ENCODE peak calls at places on chromosomes 4 and X, in five cellular contexts. X is BJ, Q is breast epithelium, D is WERI-Rb-1, L is tibial artery. N is an unnamed sample. For H3K36me3, the result is how much of the 10 kb centered on the place peaks cover.

GRCh38 chr4:8292388-8293107 is 23.0 kb downstream of the HTRA3 start:
- DNase-seq in L (peak), X (no peak), D (no peak), Q (no peak), N (no peak)

GRCh38 chr4:2929469-2929868 is 33.7 kb downstream of the NOP14 start:
- DNase-seq in Q (no peak), L (peak), X (no peak), D (no peak), N (no peak)

GRCh38 chr4:168153596-168154440 is 61.5 kb downstream of the ANXA10 start:
- DNase-seq in D (peak), Q (peak), X (no peak), L (peak), N (peak)

GRCh38 chrX:106932492-106932923 is 12.3 kb downstream of the CLDN2 start:
- DNase-seq in Q (no peak), X (no peak), L (no peak), D (no peak), N (no peak)

GRCh38 chr4:83252782-83253405 is 31.7 kb downstream of the COQ2 start:
- DNase-seq in L (peak), X (no peak), D (peak), Q (peak), N (peak)

GRCh38 chrX:45850197-45850774 is 649.6 kb upstream of the DIPK2B start:
- DNase-seq in D (no peak), Q (no peak), L (no peak), X (no peak), N (no peak)

GRCh38 chrX:65894138-65894537 is 145.7 kb downstream of the VSIG4 start:
- DNase-seq in L (no peak), D (no peak), X (no peak), Q (no peak), N (no peak)

GRCh38 chr4:148376151-148376550 is 66.1 kb downstream of the NR3C2 start:
- DNase-seq in D (no peak), L (peak), Q (peak), X (no peak), N (peak)

GRCh38 chr4:64774626-64775025 is 365.4 kb upstream of the TECRL start:
- DNase-seq in D (no peak), L (no peak), Q (no peak), X (no peak), N (no peak)

GRCh38 chr4:62928483-62928882 is 1480.8 kb downstream of the TECRL start:
- DNase-seq in X (no peak), Q (no peak), L (no peak), D (no peak), N (no peak)

GRCh38 chr4:148425327-148426110 is 16.7 kb downstream of the NR3C2 start:
- DNase-seq in Q (no peak), D (no peak), X (no peak), L (no peak), N (no peak)

GRCh38 chrX:74500067-74500466 is 78.8 kb downstream of the SLC16A2 start:
- DNase-seq in Q (no peak), X (no peak), L (no peak), D (no peak), N (no peak)

GRCh38 chr4:40511017-40511614 is 118.5 kb downstream of the RBM47 start:
- DNase-seq in L (no peak), D (no peak), X (no peak), Q (no peak), N (no peak)

GRCh38 chr4:120443111-120443510 is 376.5 kb upstream of the MAD2L1 start:
- DNase-seq in D (no peak), Q (no peak), X (no peak), L (no peak), N (peak)

GRCh38 chr4:44157611-44158277 is 290.9 kb downstream of the KCTD8 start:
- DNase-seq in D (no peak), X (no peak), Q (no peak), L (no peak), N (no peak)

GRCh38 chr4:2746891-2747695 is 9.0 kb downstream of the TNIP2 start:
- DNase-seq in Q (no peak), X (no peak), L (no peak), D (no peak), N (no peak)

GRCh38 chrX:78139160-78140123 is at the start of gene TAF9B:
- DNase-seq in L (peak), Q (peak), D (peak), X (peak), N (peak)
- TF ChIP-seq CTCF in L (no peak), Q (no peak), D (no peak), X (no peak), N (no peak)

GRCh38 chr4:184424993-184425758 is 49.2 kb downstream of the IRF2 start:
- DNase-seq in D (no peak), X (no peak), Q (peak), L (no peak), N (no peak)
- H3K36me3 ChIP-seq in D (under half), X (under half), Q (under half), L (half or more), N (under half)

GRCh38 chr4:108120789-108121188 is 47.9 kb downstream of the LEF1 start:
- DNase-seq in X (no peak), L (no peak), Q (no peak), D (no peak), N (no peak)

GRCh38 chr4:108119199-108119800 is 49.4 kb downstream of the LEF1 start:
- DNase-seq in X (no peak), Q (no peak), L (no peak), D (no peak), N (no peak)

GRCh38 chr4:108116423-108117168 is 52.1 kb downstream of the LEF1 start:
- DNase-seq in D (no peak), X (no peak), Q (no peak), L (no peak), N (no peak)

GRCh38 chr4:108117473-108118182 is 51.1 kb downstream of the LEF1 start:
- DNase-seq in L (no peak), D (no peak), Q (no peak), X (no peak), N (peak)

DNA sequence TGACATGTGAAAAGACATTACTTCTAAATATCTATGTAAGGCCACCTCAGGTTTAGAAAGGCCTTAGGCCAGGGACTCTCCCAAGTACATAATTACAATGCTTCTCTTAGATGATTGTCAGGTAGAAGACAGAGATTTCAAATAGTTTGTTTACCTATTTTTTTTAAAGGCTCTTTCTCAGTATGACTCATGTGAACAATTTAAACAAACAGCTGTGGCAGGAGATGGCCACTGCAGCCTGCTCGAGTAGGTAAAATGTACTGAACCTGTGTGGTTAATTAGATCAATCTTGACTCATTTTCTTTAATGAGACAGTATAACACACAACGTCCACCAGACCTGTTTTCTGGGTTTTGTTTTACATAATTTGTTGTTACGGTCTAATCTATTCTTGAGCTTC is 50.2 kb downstream of the LEF1 start:
- DNase-seq in X (no peak), Q (no peak), L (no peak), D (no peak), N (peak)
- TF ChIP-seq CTCF in X (no peak), Q (no peak), L (no peak), D (no peak), N (peak)

GRCh38 chr4:77742054-77742453 is 77.1 kb downstream of the CNOT6L start:
- DNase-seq in D (no peak), X (no peak), L (no peak), Q (no peak), N (no peak)
- H3K36me3 ChIP-seq in D (under half), X (under half), L (under half), Q (under half), N (under half)

DNA sequence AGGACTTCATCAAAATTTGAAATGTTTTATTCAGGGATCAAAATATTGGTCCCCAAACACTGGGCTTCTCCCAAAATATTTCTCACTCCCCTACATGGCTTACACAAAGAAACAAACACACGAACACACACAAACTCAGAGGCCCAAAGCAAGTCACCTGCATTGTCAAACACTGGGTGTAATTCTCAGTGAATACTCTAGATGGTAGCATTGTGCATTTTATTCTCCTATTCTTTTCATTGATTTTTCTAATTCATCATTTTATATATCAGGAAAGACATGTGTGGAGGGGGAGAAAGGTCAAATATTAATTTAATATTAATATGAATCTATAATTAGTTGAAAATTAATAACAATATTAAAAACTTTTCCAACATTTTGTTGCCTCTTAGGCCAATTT is 72.3 kb upstream of the TNMD start:
- DNase-seq in X (no peak), L (no peak), Q (no peak), D (no peak), N (no peak)
- TF ChIP-seq CTCF in X (peak), L (peak), Q (peak), D (peak), N (peak)

GRCh38 chrX:41133551-41133950 is 48.3 kb downstream of the USP9X start:
- DNase-seq in X (no peak), L (no peak), Q (no peak), D (no peak), N (no peak)

GRCh38 chrX:41137589-41137988 is 52.3 kb downstream of the USP9X start:
- DNase-seq in D (no peak), Q (no peak), L (no peak), X (no peak), N (no peak)

GRCh38 chrX:41127476-41128192 is 42.4 kb downstream of the USP9X start:
- DNase-seq in D (no peak), X (no peak), Q (no peak), L (no peak), N (no peak)

GRCh38 chrX:41128955-41129354 is 43.7 kb downstream of the USP9X start:
- DNase-seq in D (no peak), X (no peak), Q (no peak), L (no peak), N (no peak)

DNA sequence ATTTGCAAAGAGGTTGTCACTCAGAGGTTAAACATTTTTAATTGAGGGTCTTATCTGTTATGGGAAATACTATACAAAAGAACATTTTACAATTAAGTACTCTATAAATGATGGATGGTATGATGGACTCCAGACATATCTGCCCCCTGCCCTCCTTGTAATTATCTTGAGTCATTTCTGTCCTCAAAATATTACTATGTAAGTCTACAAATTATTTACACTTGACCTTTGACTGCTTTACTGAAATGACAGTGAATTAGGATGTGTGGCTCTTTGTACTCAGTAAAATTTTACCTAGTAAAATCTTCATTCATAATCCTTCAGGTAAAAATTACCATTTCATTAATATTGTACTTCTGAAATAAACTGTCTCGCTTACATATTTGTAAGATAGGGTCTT is 46.5 kb downstream of the USP9X start:
- DNase-seq in Q (no peak), L (no peak), X (no peak), D (no peak), N (no peak)
- H3K36me3 ChIP-seq in Q (under half), L (under half), X (under half), D (half or more), N (under half)

GRCh38 chrX:14712096-14712495 is 160.8 kb downstream of the FANCB start:
- DNase-seq in L (no peak), Q (no peak), X (no peak), D (no peak), N (no peak)
- TF ChIP-seq CTCF in L (no peak), Q (no peak), X (no peak), D (no peak), N (peak)

N was measured in brain microvascular endothelial cell.